ENCODE peak calls at places on chromosomes 5 and 9, in six cellular contexts. One of them, this sample, is unnamed.

GRCh38 chr9:127523312-127523851 is 72.1 kb downstream of the LRSAM1 start:
- DNase-seq in sigmoid colon: no peak
- DNase-seq in A549: no peak
- DNase-seq in breast epithelium: no peak
- DNase-seq in uterus: no peak
- DNase-seq in tibial nerve: no peak
- DNase-seq in this sample: no peak

GRCh38 chr9:82546131-82546530 is 516.8 kb downstream of the RASEF start:
- DNase-seq in tibial nerve: no peak
- DNase-seq in breast epithelium: no peak
- DNase-seq in uterus: no peak
- DNase-seq in A549: no peak
- DNase-seq in sigmoid colon: no peak
- DNase-seq in this sample: no peak

GRCh38 chr9:133203506-133204075 is 5.5 kb downstream of the OBP2B start:
- DNase-seq in sigmoid colon: no peak
- DNase-seq in uterus: no peak
- DNase-seq in A549: no peak
- DNase-seq in breast epithelium: peak; percentile 7
- DNase-seq in tibial nerve: no peak
- DNase-seq in this sample: no peak

GRCh38 chr5:130198927-130199326 is 294.7 kb downstream of the CHSY3 start:
- DNase-seq in breast epithelium: no peak
- DNase-seq in tibial nerve: no peak
- DNase-seq in A549: peak; percentile 28
- DNase-seq in sigmoid colon: no peak
- DNase-seq in uterus: no peak
- DNase-seq in this sample: no peak

GRCh38 chr9:114395196-114395595 is 7.4 kb upstream of the AKNA start:
- DNase-seq in A549: no peak
- DNase-seq in uterus: no peak
- DNase-seq in sigmoid colon: no peak
- DNase-seq in breast epithelium: no peak
- DNase-seq in tibial nerve: no peak
- DNase-seq in this sample: no peak

GRCh38 chr5:71732011-71732410 is 12.9 kb downstream of the CARTPT start:
- DNase-seq in breast epithelium: no peak
- DNase-seq in uterus: no peak
- DNase-seq in A549: no peak
- DNase-seq in tibial nerve: no peak
- DNase-seq in sigmoid colon: no peak
- DNase-seq in this sample: no peak

GRCh38 chr5:34022131-34022705 is 14.4 kb upstream of the AMACR start:
- DNase-seq in uterus: no peak
- DNase-seq in breast epithelium: no peak
- DNase-seq in A549: no peak
- DNase-seq in tibial nerve: no peak
- DNase-seq in sigmoid colon: no peak
- DNase-seq in this sample: no peak

GRCh38 chr5:29942089-29942488 is 1251.4 kb upstream of the CDH6 start:
- DNase-seq in A549: no peak
- DNase-seq in tibial nerve: no peak
- DNase-seq in sigmoid colon: no peak
- DNase-seq in breast epithelium: no peak
- DNase-seq in uterus: no peak
- DNase-seq in this sample: no peak

GRCh38 chr9:128317629-128318028 is 4.6 kb downstream of the TRUB2 start:
- DNase-seq in A549: no peak
- DNase-seq in sigmoid colon: no peak
- DNase-seq in uterus: no peak
- DNase-seq in tibial nerve: no peak
- DNase-seq in breast epithelium: no peak
- DNase-seq in this sample: no peak

GRCh38 chr5:176676361-176676824 is 29.1 kb downstream of the TSPAN17 start:
- DNase-seq in sigmoid colon: no peak
- DNase-seq in tibial nerve: no peak
- DNase-seq in A549: peak; percentile 40
- DNase-seq in uterus: no peak
- DNase-seq in breast epithelium: no peak
- DNase-seq in this sample: no peak

GRCh38 chr5:153067869-153068268 is 422.6 kb upstream of the GRIA1 start:
- DNase-seq in breast epithelium: no peak
- DNase-seq in sigmoid colon: no peak
- DNase-seq in tibial nerve: no peak
- DNase-seq in uterus: no peak
- DNase-seq in A549: no peak
- DNase-seq in this sample: no peak

GRCh38 chr5:78806544-78806943 is 158.0 kb upstream of the LHFPL2 start:
- DNase-seq in breast epithelium: no peak
- DNase-seq in A549: no peak
- DNase-seq in sigmoid colon: no peak
- DNase-seq in tibial nerve: no peak
- DNase-seq in uterus: no peak
- DNase-seq in this sample: no peak

GRCh38 chr5:96702503-96703383 is 40.6 kb downstream of the CAST start:
- DNase-seq in sigmoid colon: peak; percentile 98
- DNase-seq in uterus: peak; percentile 96
- DNase-seq in A549: peak; percentile 94
- DNase-seq in tibial nerve: peak; percentile 89
- DNase-seq in breast epithelium: peak; percentile 96
- DNase-seq in this sample: peak; percentile 66

GRCh38 chr9:132837501-132838268 is 40.4 kb downstream of the AK8 start:
- DNase-seq in sigmoid colon: peak; percentile 39
- DNase-seq in breast epithelium: no peak
- DNase-seq in tibial nerve: no peak
- DNase-seq in A549: no peak
- DNase-seq in uterus: no peak
- DNase-seq in this sample: no peak

GRCh38 chr9:133246507-133247390 is 28.3 kb downstream of the ABO start:
- DNase-seq in breast epithelium: no peak
- DNase-seq in sigmoid colon: no peak
- DNase-seq in tibial nerve: no peak
- DNase-seq in A549: no peak
- DNase-seq in uterus: no peak
- DNase-seq in this sample: no peak

GRCh38 chr9:136687721-136688223 is 515 bp upstream of the AGPAT2 start:
- DNase-seq in uterus: no peak
- DNase-seq in sigmoid colon: no peak
- DNase-seq in tibial nerve: no peak
- DNase-seq in A549: no peak
- DNase-seq in breast epithelium: no peak
- DNase-seq in this sample: no peak

GRCh38 chr5:181259974-181260719 is 796 bp downstream of the TRIM52 start:
- DNase-seq in sigmoid colon: no peak
- DNase-seq in tibial nerve: no peak
- DNase-seq in breast epithelium: no peak
- DNase-seq in uterus: no peak
- DNase-seq in A549: no peak
- DNase-seq in this sample: no peak

GRCh38 chr5:106649031-106649430 is 1021.7 kb downstream of the EFNA5 start:
- DNase-seq in A549: no peak
- DNase-seq in breast epithelium: no peak
- DNase-seq in uterus: no peak
- DNase-seq in sigmoid colon: no peak
- DNase-seq in tibial nerve: no peak
- DNase-seq in this sample: no peak

GRCh38 chr5:117800261-117800660 is 1188.1 kb downstream of the DTWD2 start:
- DNase-seq in breast epithelium: no peak
- DNase-seq in sigmoid colon: no peak
- DNase-seq in tibial nerve: no peak
- DNase-seq in A549: no peak
- DNase-seq in uterus: no peak
- DNase-seq in this sample: no peak

GRCh38 chr5:96577909-96578308 is 84.3 kb upstream of the CAST start:
- DNase-seq in uterus: no peak
- DNase-seq in sigmoid colon: no peak
- DNase-seq in breast epithelium: no peak
- DNase-seq in tibial nerve: no peak
- DNase-seq in A549: no peak
- DNase-seq in this sample: no peak

GRCh38 chr9:72210522-72210921 is 61.3 kb downstream of the GDA start:
- DNase-seq in A549: no peak
- DNase-seq in uterus: no peak
- DNase-seq in tibial nerve: no peak
- DNase-seq in sigmoid colon: no peak
- DNase-seq in breast epithelium: no peak
- DNase-seq in this sample: no peak

GRCh38 chr9:136773386-136774044 is 9.2 kb upstream of the LCN15 start:
- DNase-seq in tibial nerve: no peak
- DNase-seq in sigmoid colon: no peak
- DNase-seq in breast epithelium: no peak
- DNase-seq in uterus: no peak
- DNase-seq in A549: peak; percentile 41
- DNase-seq in this sample: no peak

DNA sequence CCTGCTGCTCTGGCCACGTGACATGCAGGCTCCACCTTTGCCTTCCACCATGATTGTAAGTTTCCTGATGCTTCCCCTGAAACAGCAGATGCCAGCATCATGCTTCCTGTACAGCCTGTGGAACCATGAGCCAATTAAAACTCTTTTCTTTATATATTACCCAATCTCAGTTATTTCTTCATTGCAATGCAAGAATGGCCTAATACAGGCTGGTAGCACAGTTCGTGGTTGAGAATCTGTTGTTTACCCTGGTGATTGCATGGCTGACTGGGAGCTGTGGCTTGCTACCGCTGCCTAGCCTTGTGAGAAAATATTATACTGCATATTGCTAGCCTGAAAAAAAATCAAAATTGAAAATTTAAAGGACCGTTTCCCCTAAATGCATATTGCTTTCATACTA is 44.8 kb upstream of the PTPN3 start:
- DNase-seq in A549: no peak
- DNase-seq in sigmoid colon: no peak
- DNase-seq in uterus: no peak
- DNase-seq in tibial nerve: no peak
- DNase-seq in breast epithelium: no peak
- DNase-seq in this sample: no peak
- H3K9me3 ChIP-seq in A549: peaks cover 19% of the 10 kb centered on the region
- H3K9me3 ChIP-seq in sigmoid colon: peaks cover 9% of the 10 kb centered on the region
- H3K9me3 ChIP-seq in uterus: no peaks in the 10 kb centered on the region
- H3K9me3 ChIP-seq in tibial nerve: peaks cover 10% of the 10 kb centered on the region
- H3K9me3 ChIP-seq in breast epithelium: peaks cover 9% of the 10 kb centered on the region
- H3K9me3 ChIP-seq in this sample: no peaks in the 10 kb centered on the region

GRCh38 chr5:2517451-2517850 is 234.0 kb downstream of the IRX2 start:
- DNase-seq in breast epithelium: no peak
- DNase-seq in sigmoid colon: no peak
- DNase-seq in uterus: no peak
- DNase-seq in A549: no peak
- DNase-seq in tibial nerve: no peak
- DNase-seq in this sample: no peak

GRCh38 chr5:2524620-2525019 is 226.9 kb downstream of the IRX2 start:
- DNase-seq in A549: no peak
- DNase-seq in sigmoid colon: no peak
- DNase-seq in breast epithelium: no peak
- DNase-seq in uterus: no peak
- DNase-seq in tibial nerve: no peak
- DNase-seq in this sample: no peak

GRCh38 chr5:2522372-2522771 is 229.1 kb downstream of the IRX2 start:
- DNase-seq in sigmoid colon: no peak
- DNase-seq in breast epithelium: no peak
- DNase-seq in tibial nerve: no peak
- DNase-seq in A549: no peak
- DNase-seq in uterus: no peak
- DNase-seq in this sample: no peak

GRCh38 chr5:2519153-2519552 is 232.3 kb downstream of the IRX2 start:
- DNase-seq in tibial nerve: no peak
- DNase-seq in uterus: no peak
- DNase-seq in breast epithelium: no peak
- DNase-seq in sigmoid colon: no peak
- DNase-seq in A549: no peak
- DNase-seq in this sample: no peak

DNA sequence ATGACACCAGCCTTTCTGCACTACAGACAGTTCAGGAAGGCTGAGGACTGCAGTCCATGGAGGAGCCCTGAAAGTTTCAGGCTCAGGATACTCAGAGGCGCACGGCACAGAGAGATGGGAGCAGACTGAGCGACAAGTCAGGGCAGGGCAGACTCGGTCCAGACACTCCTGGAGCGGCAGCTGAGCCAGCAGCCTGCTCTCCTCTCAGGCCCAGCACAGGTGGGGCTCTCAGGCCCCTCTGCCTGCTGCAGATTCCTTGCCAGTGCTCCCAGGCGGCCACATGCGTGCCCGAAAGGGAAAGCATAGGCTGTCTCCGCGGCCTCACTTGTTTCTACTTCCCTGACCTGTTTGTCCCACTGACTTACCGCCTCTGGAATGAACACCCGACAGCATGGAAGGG is 228.3 kb downstream of the IRX2 start:
- DNase-seq in uterus: no peak
- DNase-seq in A549: no peak
- DNase-seq in tibial nerve: no peak
- DNase-seq in sigmoid colon: no peak
- DNase-seq in breast epithelium: no peak
- DNase-seq in this sample: no peak
- H3K9me3 ChIP-seq in uterus: no peaks in the 10 kb centered on the region
- H3K9me3 ChIP-seq in A549: no peaks in the 10 kb centered on the region
- H3K9me3 ChIP-seq in tibial nerve: no peaks in the 10 kb centered on the region
- H3K9me3 ChIP-seq in sigmoid colon: no peaks in the 10 kb centered on the region
- H3K9me3 ChIP-seq in breast epithelium: no peaks in the 10 kb centered on the region
- H3K9me3 ChIP-seq in this sample: no peaks in the 10 kb centered on the region

GRCh38 chr5:131845828-131846227 is 49.0 kb upstream of the FNIP1 start:
- DNase-seq in tibial nerve: no peak
- DNase-seq in breast epithelium: no peak
- DNase-seq in sigmoid colon: no peak
- DNase-seq in A549: no peak
- DNase-seq in uterus: no peak
- DNase-seq in this sample: no peak
- H3K9me3 ChIP-seq in tibial nerve: peaks cover 10% of the 10 kb centered on the region
- H3K9me3 ChIP-seq in breast epithelium: peaks cover 50% of the 10 kb centered on the region
- H3K9me3 ChIP-seq in sigmoid colon: peaks cover 5% of the 10 kb centered on the region
- H3K9me3 ChIP-seq in A549: peaks cover 29% of the 10 kb centered on the region
- H3K9me3 ChIP-seq in uterus: peaks cover 5% of the 10 kb centered on the region
- H3K9me3 ChIP-seq in this sample: peaks cover 4% of the 10 kb centered on the region

DNA sequence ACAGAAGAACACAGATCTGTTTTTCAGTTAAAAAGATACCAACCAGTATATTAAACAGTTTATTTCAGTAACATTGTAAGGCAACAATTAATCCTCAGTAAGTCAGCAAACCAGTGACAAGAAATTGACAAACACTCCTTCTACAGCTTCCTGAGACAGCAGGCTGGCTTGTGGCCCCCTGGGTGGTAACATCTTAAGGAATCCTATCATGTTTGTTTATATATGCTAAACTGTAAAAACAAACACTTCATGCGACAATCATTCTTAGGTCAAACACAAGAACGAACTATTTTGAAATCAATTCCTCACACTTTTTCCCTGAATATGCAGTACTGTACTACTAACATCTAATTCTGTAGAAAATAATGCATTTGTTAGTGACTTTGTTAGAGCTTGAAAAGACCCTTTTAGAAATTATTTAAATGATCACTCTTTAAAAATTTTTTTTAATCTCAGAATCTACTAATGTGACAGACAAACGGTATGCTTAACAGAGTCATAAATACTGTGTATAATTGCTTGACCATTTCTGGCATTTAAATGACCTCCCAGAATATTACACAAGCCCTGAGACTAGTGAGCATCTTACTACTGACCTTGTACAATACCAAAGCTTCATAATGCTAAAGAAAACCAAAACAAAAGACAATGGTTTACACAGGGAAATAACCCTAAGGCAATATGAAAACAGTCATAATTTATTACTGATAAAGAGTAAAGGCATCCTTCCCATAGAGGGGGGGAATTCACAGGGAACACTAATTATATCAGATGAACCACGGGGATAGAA is 48.2 kb downstream of the ERMP1 start:
- DNase-seq in sigmoid colon: no peak
- DNase-seq in tibial nerve: no peak
- DNase-seq in A549: no peak
- DNase-seq in breast epithelium: no peak
- DNase-seq in uterus: no peak
- DNase-seq in this sample: no peak
- H3K9me3 ChIP-seq in sigmoid colon: no peaks in the 10 kb centered on the region
- H3K9me3 ChIP-seq in tibial nerve: peaks cover 12% of the 10 kb centered on the region
- H3K9me3 ChIP-seq in A549: peaks cover 18% of the 10 kb centered on the region
- H3K9me3 ChIP-seq in breast epithelium: peaks cover 16% of the 10 kb centered on the region
- H3K9me3 ChIP-seq in uterus: peaks cover 12% of the 10 kb centered on the region
- H3K9me3 ChIP-seq in this sample: no peaks in the 10 kb centered on the region